ENCODE peak calls at places on chromosomes 16 and 17, in four cellular contexts. One of them, this sample, is unnamed. For H3K36me3, the result is how much of the 10 kb centered on the place peaks cover.

GRCh38 chr17:65231662-65232335 is 94.6 kb downstream of the RGS9 start:
- DNase-seq in body of pancreas: peak
- DNase-seq in prostate gland: peak
- DNase-seq in left ventricle myocardium inferior: no peak
- DNase-seq in this sample: peak

GRCh38 chr17:73262676-73263642 is 1.3 kb upstream of the CPSF4L start:
- DNase-seq in prostate gland: peak
- DNase-seq in body of pancreas: no peak
- DNase-seq in left ventricle myocardium inferior: no peak
- DNase-seq in this sample: no peak

GRCh38 chr16:68995011-68995504 is 110.4 kb upstream of the HAS3 start:
- DNase-seq in body of pancreas: peak
- DNase-seq in left ventricle myocardium inferior: no peak
- DNase-seq in prostate gland: peak
- DNase-seq in this sample: no peak

GRCh38 chr17:76252040-76252954 is 12.0 kb upstream of the RNF157 start:
- DNase-seq in prostate gland: no peak
- DNase-seq in body of pancreas: no peak
- DNase-seq in left ventricle myocardium inferior: no peak
- DNase-seq in this sample: no peak

GRCh38 chr17:75181608-75182318 is 996 bp downstream of the SUMO2 start:
- DNase-seq in left ventricle myocardium inferior: peak
- DNase-seq in prostate gland: peak
- DNase-seq in body of pancreas: peak
- DNase-seq in this sample: no peak

GRCh38 chr16:69443809-69444611 is 19.6 kb downstream of the CYB5B start:
- DNase-seq in body of pancreas: no peak
- DNase-seq in prostate gland: peak
- DNase-seq in left ventricle myocardium inferior: peak
- DNase-seq in this sample: no peak

GRCh38 chr17:43338886-43339516 is 59.8 kb upstream of the ARL4D start:
- DNase-seq in prostate gland: peak
- DNase-seq in left ventricle myocardium inferior: peak
- DNase-seq in body of pancreas: peak
- DNase-seq in this sample: peak

GRCh38 chr17:79566251-79566955 is 44.4 kb downstream of the RBFOX3 start:
- DNase-seq in body of pancreas: no peak
- DNase-seq in prostate gland: no peak
- DNase-seq in left ventricle myocardium inferior: no peak
- DNase-seq in this sample: no peak

GRCh38 chr16:66205287-66206167 is 161.0 kb upstream of the CDH5 start:
- DNase-seq in prostate gland: no peak
- DNase-seq in left ventricle myocardium inferior: no peak
- DNase-seq in body of pancreas: no peak
- DNase-seq in this sample: peak

GRCh38 chr17:3955373-3955978 is 8.8 kb downstream of the ATP2A3 start:
- DNase-seq in body of pancreas: no peak
- DNase-seq in prostate gland: no peak
- DNase-seq in left ventricle myocardium inferior: no peak
- DNase-seq in this sample: no peak
- H3K4me3 ChIP-seq in body of pancreas: no peak
- H3K4me3 ChIP-seq in prostate gland: no peak
- H3K4me3 ChIP-seq in left ventricle myocardium inferior: no peak
- H3K4me3 ChIP-seq in this sample: no peak

GRCh38 chr17:57302690-57303089 is 46.4 kb downstream of the MSI2 start:
- DNase-seq in left ventricle myocardium inferior: no peak
- DNase-seq in body of pancreas: no peak
- DNase-seq in prostate gland: no peak
- DNase-seq in this sample: no peak

GRCh38 chr17:57305329-57305728 is 49.0 kb downstream of the MSI2 start:
- DNase-seq in prostate gland: no peak
- DNase-seq in body of pancreas: no peak
- DNase-seq in left ventricle myocardium inferior: no peak
- DNase-seq in this sample: no peak

GRCh38 chr17:57308543-57309186 is 52.3 kb downstream of the MSI2 start:
- DNase-seq in body of pancreas: no peak
- DNase-seq in left ventricle myocardium inferior: no peak
- DNase-seq in prostate gland: no peak
- DNase-seq in this sample: no peak

GRCh38 chr17:57309479-57309878 is 53.2 kb downstream of the MSI2 start:
- DNase-seq in body of pancreas: no peak
- DNase-seq in prostate gland: no peak
- DNase-seq in left ventricle myocardium inferior: no peak
- DNase-seq in this sample: no peak

GRCh38 chr17:57305918-57306317 is 49.6 kb downstream of the MSI2 start:
- DNase-seq in prostate gland: no peak
- DNase-seq in left ventricle myocardium inferior: no peak
- DNase-seq in body of pancreas: no peak
- DNase-seq in this sample: no peak
- H3K36me3 ChIP-seq in prostate gland: under half
- H3K36me3 ChIP-seq in left ventricle myocardium inferior: under half
- H3K36me3 ChIP-seq in body of pancreas: under half
- H3K36me3 ChIP-seq in this sample: under half

GRCh38 chr17:67588326-67588725 is 129.4 kb upstream of the NOL11 start:
- DNase-seq in prostate gland: no peak
- DNase-seq in left ventricle myocardium inferior: no peak
- DNase-seq in body of pancreas: no peak
- DNase-seq in this sample: no peak

GRCh38 chr17:67594115-67594878 is 123.4 kb upstream of the NOL11 start:
- DNase-seq in body of pancreas: peak
- DNase-seq in left ventricle myocardium inferior: no peak
- DNase-seq in prostate gland: no peak
- DNase-seq in this sample: no peak
- H3K27ac ChIP-seq in body of pancreas: peak
- H3K27ac ChIP-seq in left ventricle myocardium inferior: no peak
- H3K27ac ChIP-seq in prostate gland: no peak
- H3K27ac ChIP-seq in this sample: no peak

GRCh38 chr16:3793161-3793576 is 75.8 kb upstream of the TRAP1 start:
- DNase-seq in body of pancreas: no peak
- DNase-seq in left ventricle myocardium inferior: peak
- DNase-seq in prostate gland: peak
- DNase-seq in this sample: peak
- H3K4me3 ChIP-seq in body of pancreas: no peak
- H3K4me3 ChIP-seq in left ventricle myocardium inferior: peak
- H3K4me3 ChIP-seq in prostate gland: no peak
- H3K4me3 ChIP-seq in this sample: no peak

GRCh38 chr16:86668136-86668535 is 89.8 kb downstream of the FOXL1 start:
- DNase-seq in left ventricle myocardium inferior: no peak
- DNase-seq in prostate gland: no peak
- DNase-seq in body of pancreas: no peak
- DNase-seq in this sample: no peak

GRCh38 chr16:86669285-86669805 is 91.0 kb downstream of the FOXL1 start:
- DNase-seq in body of pancreas: no peak
- DNase-seq in left ventricle myocardium inferior: no peak
- DNase-seq in prostate gland: no peak
- DNase-seq in this sample: no peak

GRCh38 chr16:86671486-86672214 is 93.3 kb downstream of the FOXL1 start:
- DNase-seq in prostate gland: no peak
- DNase-seq in body of pancreas: no peak
- DNase-seq in left ventricle myocardium inferior: no peak
- DNase-seq in this sample: no peak

GRCh38 chr16:86670835-86671234 is 92.5 kb downstream of the FOXL1 start:
- DNase-seq in prostate gland: no peak
- DNase-seq in left ventricle myocardium inferior: no peak
- DNase-seq in body of pancreas: no peak
- DNase-seq in this sample: no peak

DNA sequence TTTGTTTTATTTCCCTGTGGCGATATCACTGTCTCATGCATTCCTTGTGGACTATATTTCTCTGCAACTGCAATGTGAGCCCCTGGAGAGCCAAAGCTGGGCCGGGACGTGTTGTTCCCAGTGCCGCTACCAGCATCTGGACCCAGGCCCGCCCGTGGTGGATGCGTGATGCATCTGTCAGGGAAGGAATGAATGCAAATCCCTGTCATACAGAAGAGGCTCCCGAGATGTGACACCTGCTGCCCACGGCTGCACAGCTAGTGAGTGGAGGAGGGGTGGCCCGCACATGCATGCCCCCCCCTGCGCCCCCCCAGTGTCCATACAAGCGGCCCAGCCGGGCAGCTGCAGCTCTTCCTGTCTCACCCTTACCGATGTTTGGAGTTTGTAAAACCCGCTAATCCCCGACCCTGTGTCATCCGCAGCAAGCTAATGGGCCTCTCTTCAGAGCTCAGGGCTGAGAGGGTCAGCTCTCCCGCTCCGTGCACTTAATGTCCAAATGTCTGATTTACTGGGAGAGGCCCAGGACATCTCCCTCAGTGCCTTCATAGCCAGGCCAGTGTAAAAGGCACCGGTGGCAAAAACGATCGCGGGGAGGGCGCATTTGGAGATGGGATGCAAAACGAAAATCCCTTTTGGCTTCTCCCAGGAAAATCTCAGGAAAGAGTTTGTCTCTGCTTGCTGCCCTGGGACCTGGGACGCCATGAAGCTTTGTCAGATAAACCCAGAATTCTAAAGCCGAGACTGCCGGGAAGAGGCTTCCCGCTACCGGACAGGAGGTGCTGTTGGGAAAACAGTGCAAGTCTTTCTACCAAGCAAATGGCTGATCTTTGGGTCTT is 91.8 kb downstream of the FOXL1 start:
- DNase-seq in left ventricle myocardium inferior: peak
- DNase-seq in prostate gland: no peak
- DNase-seq in body of pancreas: no peak
- DNase-seq in this sample: no peak
- H3K36me3 ChIP-seq in left ventricle myocardium inferior: under half
- H3K36me3 ChIP-seq in prostate gland: under half
- H3K36me3 ChIP-seq in body of pancreas: under half
- H3K36me3 ChIP-seq in this sample: under half

DNA sequence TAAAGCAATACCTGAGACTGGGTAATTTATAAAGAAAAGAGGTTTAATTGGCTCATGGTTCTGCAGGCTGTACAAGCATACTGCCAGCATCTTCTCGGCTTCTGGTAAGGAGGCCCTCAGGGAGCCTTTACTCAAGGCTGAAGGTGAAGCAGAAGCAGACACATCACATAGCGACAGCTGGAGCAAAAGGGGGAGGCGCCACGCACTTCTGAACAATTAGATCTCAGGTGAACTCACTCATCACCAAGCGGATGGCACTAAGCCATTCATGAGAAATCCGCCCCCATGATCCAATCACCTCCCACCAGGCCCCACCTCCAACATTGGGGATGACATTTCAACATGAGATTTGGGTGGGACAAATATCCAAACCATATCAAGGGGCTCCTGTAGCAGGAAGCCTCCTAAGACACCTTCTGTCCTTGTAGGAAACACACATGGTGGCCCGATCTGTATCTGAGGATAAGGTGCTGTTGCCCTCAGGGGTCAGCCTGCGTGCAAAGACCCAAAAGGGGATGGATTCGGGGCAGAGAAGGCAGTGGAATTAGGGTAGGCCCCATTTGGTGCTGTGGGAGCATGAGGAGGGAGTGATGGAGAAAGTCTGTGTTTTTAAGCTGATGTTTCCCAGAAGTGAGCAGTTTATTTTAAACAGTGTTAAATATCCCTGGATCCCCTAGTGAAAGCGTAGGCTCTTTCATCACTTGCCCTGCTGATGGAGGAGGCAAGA is 23.0 kb downstream of the IL21R start:
- DNase-seq in prostate gland: no peak
- DNase-seq in left ventricle myocardium inferior: no peak
- DNase-seq in body of pancreas: no peak
- DNase-seq in this sample: peak
- H3K27ac ChIP-seq in prostate gland: no peak
- H3K27ac ChIP-seq in left ventricle myocardium inferior: no peak
- H3K27ac ChIP-seq in body of pancreas: no peak
- H3K27ac ChIP-seq in this sample: no peak

GRCh38 chr17:48646183-48647102 is 20.3 kb upstream of the HOXB9 start:
- DNase-seq in body of pancreas: no peak
- DNase-seq in left ventricle myocardium inferior: no peak
- DNase-seq in prostate gland: no peak
- DNase-seq in this sample: no peak
- H3K4me3 ChIP-seq in body of pancreas: no peak
- H3K4me3 ChIP-seq in left ventricle myocardium inferior: peak
- H3K4me3 ChIP-seq in prostate gland: no peak
- H3K4me3 ChIP-seq in this sample: no peak

GRCh38 chr16:4803479-4804243 is 1.2 kb upstream of the ROGDI start:
- DNase-seq in body of pancreas: no peak
- DNase-seq in prostate gland: no peak
- DNase-seq in left ventricle myocardium inferior: no peak
- DNase-seq in this sample: no peak
- H3K36me3 ChIP-seq in body of pancreas: under half
- H3K36me3 ChIP-seq in prostate gland: under half
- H3K36me3 ChIP-seq in left ventricle myocardium inferior: half or more
- H3K36me3 ChIP-seq in this sample: under half